ENCODE peak calls at places on chromosomes 2 and 18, in nine cellular contexts. One of them, this sample, is unnamed.
A peak's percentile ranks its signal among the peaks of the same experiment; 100 is the strongest.

GRCh38 chr2:156930423-156930822 is 327.1 kb upstream of the GALNT5 start:
- DNase-seq in progenitor cell of endocrine pancreas: no peak
- DNase-seq in mesothelial cell of epicardium: no peak
- DNase-seq in PC-3: peak; percentile 53
- DNase-seq in endothelial cell: no peak
- DNase-seq in mammary epithelial cell: no peak
- DNase-seq in endothelial cell of umbilical vein: no peak
- DNase-seq in colonic mucosa: no peak
- DNase-seq in GM20000: no peak
- DNase-seq in this sample: no peak

GRCh38 chr18:61400714-61401113 is 67.5 kb downstream of the CDH20 start:
- DNase-seq in PC-3: peak; percentile 12
- DNase-seq in colonic mucosa: no peak
- DNase-seq in progenitor cell of endocrine pancreas: no peak
- DNase-seq in mesothelial cell of epicardium: no peak
- DNase-seq in endothelial cell: no peak
- DNase-seq in mammary epithelial cell: peak; percentile 21
- DNase-seq in GM20000: no peak
- DNase-seq in endothelial cell of umbilical vein: peak; percentile 62
- DNase-seq in this sample: no peak

GRCh38 chr2:33791625-33792024 is 192.5 kb upstream of the FAM98A start:
- DNase-seq in colonic mucosa: no peak
- DNase-seq in progenitor cell of endocrine pancreas: no peak
- DNase-seq in mammary epithelial cell: peak; percentile 40
- DNase-seq in endothelial cell: no peak
- DNase-seq in GM20000: no peak
- DNase-seq in PC-3: peak; percentile 71
- DNase-seq in endothelial cell of umbilical vein: no peak
- DNase-seq in mesothelial cell of epicardium: no peak
- DNase-seq in this sample: no peak

GRCh38 chr2:240461471-240462072 is 26.1 kb downstream of the GPC1 start:
- DNase-seq in mesothelial cell of epicardium: peak; percentile 18
- DNase-seq in GM20000: no peak
- DNase-seq in endothelial cell: no peak
- DNase-seq in mammary epithelial cell: no peak
- DNase-seq in colonic mucosa: no peak
- DNase-seq in PC-3: no peak
- DNase-seq in endothelial cell of umbilical vein: no peak
- DNase-seq in progenitor cell of endocrine pancreas: no peak
- DNase-seq in this sample: no peak

GRCh38 chr2:156400704-156401678 is 35.2 kb upstream of the GPD2 start:
- DNase-seq in progenitor cell of endocrine pancreas: peak; percentile 61
- DNase-seq in PC-3: peak; percentile 83
- DNase-seq in mammary epithelial cell: peak; percentile 77
- DNase-seq in mesothelial cell of epicardium: peak; percentile 54
- DNase-seq in GM20000: peak; percentile 68
- DNase-seq in endothelial cell: peak; percentile 69
- DNase-seq in endothelial cell of umbilical vein: peak; percentile 91
- DNase-seq in colonic mucosa: peak; percentile 80
- DNase-seq in this sample: peak; percentile 76

GRCh38 chr2:116023026-116023425 is 1580.6 kb downstream of the DPP10 start:
- DNase-seq in GM20000: no peak
- DNase-seq in mammary epithelial cell: no peak
- DNase-seq in colonic mucosa: no peak
- DNase-seq in endothelial cell: no peak
- DNase-seq in endothelial cell of umbilical vein: no peak
- DNase-seq in progenitor cell of endocrine pancreas: no peak
- DNase-seq in PC-3: no peak
- DNase-seq in mesothelial cell of epicardium: no peak
- DNase-seq in this sample: no peak

GRCh38 chr2:54708584-54709340 is 14.7 kb upstream of the EML6 start:
- DNase-seq in colonic mucosa: peak; percentile 68
- DNase-seq in endothelial cell: peak; percentile 45
- DNase-seq in PC-3: no peak
- DNase-seq in mesothelial cell of epicardium: no peak
- DNase-seq in endothelial cell of umbilical vein: peak; percentile 28
- DNase-seq in progenitor cell of endocrine pancreas: peak; percentile 23
- DNase-seq in mammary epithelial cell: no peak
- DNase-seq in GM20000: no peak
- DNase-seq in this sample: no peak

GRCh38 chr2:191983186-191983585 is 136.3 kb upstream of the CAVIN2 start:
- DNase-seq in PC-3: no peak
- DNase-seq in endothelial cell: no peak
- DNase-seq in progenitor cell of endocrine pancreas: no peak
- DNase-seq in mesothelial cell of epicardium: no peak
- DNase-seq in GM20000: no peak
- DNase-seq in mammary epithelial cell: no peak
- DNase-seq in endothelial cell of umbilical vein: no peak
- DNase-seq in colonic mucosa: no peak
- DNase-seq in this sample: no peak

GRCh38 chr2:48105848-48106247 is 199.6 kb upstream of the FBXO11 start:
- DNase-seq in PC-3: no peak
- DNase-seq in mesothelial cell of epicardium: no peak
- DNase-seq in mammary epithelial cell: no peak
- DNase-seq in endothelial cell: no peak
- DNase-seq in colonic mucosa: no peak
- DNase-seq in progenitor cell of endocrine pancreas: no peak
- DNase-seq in GM20000: no peak
- DNase-seq in endothelial cell of umbilical vein: no peak
- DNase-seq in this sample: no peak

GRCh38 chr2:223993634-223994232 is 36.5 kb downstream of the MRPL44 start:
- DNase-seq in PC-3: peak; percentile 81
- DNase-seq in endothelial cell of umbilical vein: peak; percentile 74
- DNase-seq in colonic mucosa: peak; percentile 78
- DNase-seq in GM20000: peak; percentile 66
- DNase-seq in progenitor cell of endocrine pancreas: peak; percentile 36
- DNase-seq in mesothelial cell of epicardium: peak; percentile 30
- DNase-seq in mammary epithelial cell: peak; percentile 48
- DNase-seq in endothelial cell: peak; percentile 66
- DNase-seq in this sample: peak; percentile 47

GRCh38 chr18:79863946-79864725 is 66.4 kb downstream of the KCNG2 start:
- DNase-seq in progenitor cell of endocrine pancreas: no peak
- DNase-seq in endothelial cell: no peak
- DNase-seq in endothelial cell of umbilical vein: no peak
- DNase-seq in mesothelial cell of epicardium: no peak
- DNase-seq in mammary epithelial cell: no peak
- DNase-seq in colonic mucosa: peak; percentile 11
- DNase-seq in PC-3: no peak
- DNase-seq in GM20000: no peak
- DNase-seq in this sample: no peak

GRCh38 chr2:134491796-134492441 is 226.9 kb downstream of the TMEM163 start:
- DNase-seq in mammary epithelial cell: peak; percentile 4
- DNase-seq in endothelial cell: no peak
- DNase-seq in PC-3: peak; percentile 70
- DNase-seq in mesothelial cell of epicardium: no peak
- DNase-seq in progenitor cell of endocrine pancreas: no peak
- DNase-seq in GM20000: no peak
- DNase-seq in colonic mucosa: no peak
- DNase-seq in endothelial cell of umbilical vein: no peak
- DNase-seq in this sample: no peak

GRCh38 chr2:43098539-43098938 is 127.9 kb downstream of the ZFP36L2 start:
- DNase-seq in endothelial cell: no peak
- DNase-seq in mesothelial cell of epicardium: no peak
- DNase-seq in endothelial cell of umbilical vein: no peak
- DNase-seq in colonic mucosa: no peak
- DNase-seq in GM20000: no peak
- DNase-seq in mammary epithelial cell: no peak
- DNase-seq in progenitor cell of endocrine pancreas: no peak
- DNase-seq in PC-3: no peak
- DNase-seq in this sample: no peak

GRCh38 chr18:70461323-70462077 is 172.7 kb downstream of the SOCS6 start:
- DNase-seq in PC-3: no peak
- DNase-seq in mesothelial cell of epicardium: no peak
- DNase-seq in progenitor cell of endocrine pancreas: no peak
- DNase-seq in mammary epithelial cell: no peak
- DNase-seq in endothelial cell of umbilical vein: no peak
- DNase-seq in colonic mucosa: no peak
- DNase-seq in GM20000: no peak
- DNase-seq in endothelial cell: no peak
- DNase-seq in this sample: no peak

DNA sequence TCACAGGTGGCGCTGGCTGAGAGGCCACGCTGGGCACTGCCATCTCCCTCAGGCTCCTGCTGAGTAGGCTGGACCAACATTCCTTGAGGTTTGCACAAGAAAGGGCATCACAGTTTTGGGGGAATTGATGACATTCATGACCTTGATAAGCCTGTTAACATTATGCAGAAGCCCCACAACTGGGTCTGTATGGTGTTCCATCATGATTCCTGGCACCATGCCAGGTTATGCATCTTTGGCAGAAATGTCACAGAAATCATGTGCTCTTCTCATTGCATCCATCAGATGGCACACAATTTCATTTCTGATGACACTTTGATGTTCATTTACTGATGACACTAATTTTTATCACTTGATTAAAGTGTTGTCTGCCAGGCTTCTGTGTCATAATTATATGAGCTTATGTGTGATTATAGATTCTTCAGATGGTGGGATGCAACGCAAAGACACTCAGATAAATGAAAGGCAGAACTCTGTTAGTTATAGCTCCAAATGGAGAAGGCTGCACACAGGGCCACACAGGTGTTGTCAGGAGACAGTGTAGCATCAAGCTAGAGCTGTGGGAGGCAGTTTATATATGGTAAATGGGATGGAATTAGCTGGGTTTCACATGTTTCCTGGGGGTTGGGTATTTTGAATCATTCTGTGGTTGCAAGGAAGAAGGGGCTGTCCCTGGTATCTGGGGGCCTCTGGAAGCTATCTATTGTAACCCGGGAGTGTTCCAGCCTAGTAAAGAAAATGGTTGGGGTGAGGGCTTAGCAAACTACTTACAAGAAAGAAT is 191.3 kb downstream of the SLC39A10 start:
- DNase-seq in endothelial cell of umbilical vein: no peak
- DNase-seq in colonic mucosa: no peak
- DNase-seq in progenitor cell of endocrine pancreas: no peak
- DNase-seq in GM20000: no peak
- DNase-seq in endothelial cell: no peak
- DNase-seq in PC-3: peak; percentile 18
- DNase-seq in mammary epithelial cell: no peak
- DNase-seq in mesothelial cell of epicardium: no peak
- DNase-seq in this sample: no peak
- TF ChIP-seq CTCF in endothelial cell of umbilical vein: no peak
- TF ChIP-seq CTCF in colonic mucosa: no peak
- TF ChIP-seq CTCF in progenitor cell of endocrine pancreas: no peak
- TF ChIP-seq CTCF in GM20000: no peak
- TF ChIP-seq CTCF in endothelial cell: no peak
- TF ChIP-seq CTCF in PC-3: no peak
- TF ChIP-seq CTCF in mammary epithelial cell: no peak
- TF ChIP-seq CTCF in mesothelial cell of epicardium: no peak
- TF ChIP-seq CTCF in this sample: no peak

DNA sequence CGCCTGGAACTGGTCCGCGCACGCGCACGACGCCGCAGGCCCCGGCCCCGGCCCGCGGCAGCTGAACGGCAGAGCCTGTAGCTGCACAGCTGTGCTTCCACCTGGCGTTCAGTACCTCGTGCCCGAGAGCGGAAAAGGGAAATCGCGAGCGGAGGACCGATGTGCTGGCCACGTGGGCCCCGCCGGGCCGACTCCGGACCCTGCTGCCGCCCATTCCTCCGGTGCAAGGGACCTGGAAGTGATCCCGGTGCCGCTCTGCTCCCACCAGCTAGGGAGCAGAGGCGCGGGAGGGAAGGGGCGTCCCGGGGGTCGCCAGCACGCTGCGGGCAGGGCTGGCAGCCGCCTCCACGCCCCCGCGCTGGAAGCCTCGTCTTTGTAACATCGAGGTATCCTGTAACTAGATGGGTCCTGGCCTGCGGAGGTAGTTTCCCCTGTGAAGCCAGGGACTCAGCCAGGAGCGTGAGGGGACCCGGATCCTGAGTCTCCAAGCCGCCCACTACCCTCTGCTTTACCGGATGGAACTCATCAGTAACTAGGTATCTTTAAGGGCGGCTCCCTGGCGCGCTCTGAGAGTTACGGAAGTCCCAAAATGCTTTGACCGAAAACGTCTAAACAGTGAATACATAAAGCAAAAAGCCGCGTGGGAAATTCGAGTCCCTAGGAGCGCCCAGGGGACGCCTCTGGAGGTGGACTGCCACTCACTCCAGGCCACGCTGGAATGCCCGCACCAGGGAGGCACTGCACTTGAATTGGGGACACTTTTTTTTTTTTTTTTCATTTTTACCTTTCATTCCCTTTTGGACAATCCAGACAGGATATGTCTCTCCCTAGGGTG is 736 bp upstream of the ODC1 start:
- DNase-seq in endothelial cell: peak; percentile 92
- DNase-seq in GM20000: peak; percentile 63
- DNase-seq in progenitor cell of endocrine pancreas: peak; percentile 90
- DNase-seq in endothelial cell of umbilical vein: peak; percentile 90
- DNase-seq in PC-3: peak; percentile 93
- DNase-seq in colonic mucosa: peak; percentile 93
- DNase-seq in mammary epithelial cell: peak; percentile 80
- DNase-seq in mesothelial cell of epicardium: peak; percentile 88
- DNase-seq in this sample: peak; percentile 53
- TF ChIP-seq CTCF in endothelial cell: no peak
- TF ChIP-seq CTCF in GM20000: no peak
- TF ChIP-seq CTCF in progenitor cell of endocrine pancreas: peak; percentile 25
- TF ChIP-seq CTCF in endothelial cell of umbilical vein: no peak
- TF ChIP-seq CTCF in PC-3: peak; percentile 15
- TF ChIP-seq CTCF in colonic mucosa: no peak
- TF ChIP-seq CTCF in mammary epithelial cell: peak; percentile 18
- TF ChIP-seq CTCF in mesothelial cell of epicardium: no peak
- TF ChIP-seq CTCF in this sample: no peak

GRCh38 chr2:9230051-9230802 is 23.6 kb downstream of the ASAP2 start:
- DNase-seq in mammary epithelial cell: no peak
- DNase-seq in endothelial cell of umbilical vein: no peak
- DNase-seq in progenitor cell of endocrine pancreas: no peak
- DNase-seq in PC-3: no peak
- DNase-seq in colonic mucosa: no peak
- DNase-seq in mesothelial cell of epicardium: no peak
- DNase-seq in GM20000: no peak
- DNase-seq in endothelial cell: no peak
- DNase-seq in this sample: no peak
- TF ChIP-seq CTCF in mammary epithelial cell: no peak
- TF ChIP-seq CTCF in endothelial cell of umbilical vein: no peak
- TF ChIP-seq CTCF in progenitor cell of endocrine pancreas: no peak
- TF ChIP-seq CTCF in PC-3: no peak
- TF ChIP-seq CTCF in colonic mucosa: no peak
- TF ChIP-seq CTCF in mesothelial cell of epicardium: no peak
- TF ChIP-seq CTCF in GM20000: no peak
- TF ChIP-seq CTCF in endothelial cell: no peak
- TF ChIP-seq CTCF in this sample: no peak

DNA sequence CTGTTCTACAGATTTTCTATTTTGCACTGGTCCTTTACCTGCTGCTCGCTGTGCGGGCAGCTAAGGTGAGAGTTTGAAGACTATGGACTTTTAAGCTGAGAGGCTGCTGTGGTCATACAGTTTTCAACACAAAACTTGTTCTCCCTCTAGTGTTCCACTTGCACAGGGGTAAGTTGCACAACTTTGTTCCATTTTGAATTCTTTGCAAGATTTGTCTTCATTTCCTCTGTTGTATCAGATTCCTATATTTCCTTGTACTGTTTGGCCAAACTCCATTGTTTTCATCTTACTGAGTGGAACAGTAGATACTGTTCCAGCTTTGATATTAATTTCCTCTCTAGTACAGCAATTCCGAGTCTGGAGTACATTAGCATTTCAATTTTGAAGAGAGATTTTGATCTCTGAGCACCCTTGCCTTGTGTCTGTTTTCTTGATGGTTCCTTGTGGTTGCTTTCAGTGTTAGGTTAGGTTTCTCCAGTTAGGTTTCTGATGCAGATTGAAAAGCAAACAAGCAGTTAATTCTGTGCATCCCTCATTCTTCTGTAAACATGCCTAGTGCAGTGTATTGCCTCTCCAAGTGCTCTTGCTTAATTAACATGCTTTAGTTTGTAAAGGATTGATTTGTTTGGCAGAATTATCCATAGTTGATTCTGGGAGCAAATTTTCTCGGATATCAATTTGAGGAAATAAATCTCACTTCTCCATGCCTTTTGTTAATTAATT is 188.8 kb downstream of the PTPRM start:
- DNase-seq in endothelial cell of umbilical vein: peak; percentile 62
- DNase-seq in colonic mucosa: no peak
- DNase-seq in mammary epithelial cell: no peak
- DNase-seq in mesothelial cell of epicardium: no peak
- DNase-seq in endothelial cell: no peak
- DNase-seq in GM20000: no peak
- DNase-seq in PC-3: no peak
- DNase-seq in progenitor cell of endocrine pancreas: no peak
- DNase-seq in this sample: no peak
- TF ChIP-seq CTCF in endothelial cell of umbilical vein: no peak
- TF ChIP-seq CTCF in colonic mucosa: no peak
- TF ChIP-seq CTCF in mammary epithelial cell: peak; percentile 29
- TF ChIP-seq CTCF in mesothelial cell of epicardium: no peak
- TF ChIP-seq CTCF in endothelial cell: no peak
- TF ChIP-seq CTCF in GM20000: no peak
- TF ChIP-seq CTCF in PC-3: peak; percentile 31
- TF ChIP-seq CTCF in progenitor cell of endocrine pancreas: peak; percentile 33
- TF ChIP-seq CTCF in this sample: no peak